ENCODE peak calls at places on chromosomes 13 and 19, in nine cellular contexts. L is A549, H is GM12878, E is transverse colon, M is ovary, F is stomach, Q is tibial nerve, T is sigmoid colon, J is SK-N-SH. C is an unnamed sample.

GRCh38 chr13:19123502-19123901 is 58.1 kb downstream of the TUBA3C start:
- DNase-seq in L (no peak), H (no peak), E (no peak), M (no peak), F (no peak), Q (no peak), T (no peak), J (no peak), C (no peak)

GRCh38 chr13:45133396-45134118 is 13.2 kb downstream of the GTF2F2 start:
- DNase-seq in L (peak), H (no peak), E (no peak), M (no peak), F (no peak), Q (no peak), T (no peak), J (no peak), C (no peak)

GRCh38 chr13:77800219-77800618 is 102.7 kb downstream of the SLAIN1 start:
- DNase-seq in L (no peak), H (no peak), E (no peak), M (no peak), F (no peak), Q (no peak), T (no peak), J (no peak), C (no peak)

GRCh38 chr19:32651729-32652140 is 23.2 kb downstream of the ANKRD27 start:
- DNase-seq in L (peak), H (no peak), E (peak), M (no peak), F (peak), Q (no peak), T (peak), J (peak), C (no peak)

GRCh38 chr13:26425439-26426358 is 131.8 kb upstream of the WASF3 start:
- DNase-seq in L (no peak), H (no peak), E (peak), M (no peak), F (peak), Q (no peak), T (peak), J (no peak), C (no peak)

GRCh38 chr13:59409211-59409610 is 754.5 kb downstream of the DIAPH3 start:
- DNase-seq in L (no peak), H (no peak), E (peak), M (peak), F (peak), Q (no peak), T (peak), J (no peak), C (no peak)

GRCh38 chr19:51158474-51159129 is 16.5 kb downstream of the SIGLEC7 start:
- DNase-seq in L (peak), H (no peak), E (peak), M (peak), F (peak), Q (no peak), T (no peak), J (peak), C (no peak)

GRCh38 chr19:44890366-44891015 is 563 bp upstream of the TOMM40 start:
- DNase-seq in L (peak), H (peak), E (no peak), M (no peak), F (no peak), Q (no peak), T (no peak), J (peak), C (peak)

GRCh38 chr19:30217461-30217860 is 154.7 kb upstream of the ZNF536 start:
- DNase-seq in L (no peak), H (no peak), E (no peak), M (no peak), F (no peak), Q (no peak), T (no peak), J (no peak), C (no peak)

GRCh38 chr19:49954092-49954825 is 6.7 kb downstream of the SIGLEC11 start:
- DNase-seq in L (no peak), H (no peak), E (no peak), M (peak), F (no peak), Q (no peak), T (no peak), J (no peak), C (no peak)

GRCh38 chr13:94702181-94703041 is 9.9 kb downstream of the SOX21 start:
- DNase-seq in L (no peak), H (no peak), E (no peak), M (no peak), F (no peak), Q (no peak), T (no peak), J (peak), C (no peak)

GRCh38 chr19:15297416-15298224 is 34.7 kb downstream of the BRD4 start:
- DNase-seq in L (peak), H (no peak), E (peak), M (no peak), F (no peak), Q (no peak), T (no peak), J (no peak), C (no peak)

GRCh38 chr19:43422689-43423066 is 8.0 kb downstream of the TEX101 start:
- DNase-seq in L (no peak), H (no peak), E (no peak), M (no peak), F (no peak), Q (no peak), T (no peak), J (no peak), C (no peak)

GRCh38 chr19:47820410-47820809 is 1.3 kb upstream of the CRX start:
- DNase-seq in L (no peak), H (no peak), E (no peak), M (no peak), F (no peak), Q (no peak), T (no peak), J (no peak), C (no peak)

GRCh38 chr13:61485128-61485765 is 69.6 kb upstream of the PCDH20 start:
- DNase-seq in L (no peak), H (no peak), E (no peak), M (no peak), F (no peak), Q (no peak), T (no peak), J (no peak), C (no peak)

GRCh38 chr19:12801466-12802266 is at the start of the genes PRDX2 and THSD8:
- DNase-seq in L (no peak), H (no peak), E (peak), M (peak), F (peak), Q (no peak), T (peak), J (peak), C (peak)

DNA sequence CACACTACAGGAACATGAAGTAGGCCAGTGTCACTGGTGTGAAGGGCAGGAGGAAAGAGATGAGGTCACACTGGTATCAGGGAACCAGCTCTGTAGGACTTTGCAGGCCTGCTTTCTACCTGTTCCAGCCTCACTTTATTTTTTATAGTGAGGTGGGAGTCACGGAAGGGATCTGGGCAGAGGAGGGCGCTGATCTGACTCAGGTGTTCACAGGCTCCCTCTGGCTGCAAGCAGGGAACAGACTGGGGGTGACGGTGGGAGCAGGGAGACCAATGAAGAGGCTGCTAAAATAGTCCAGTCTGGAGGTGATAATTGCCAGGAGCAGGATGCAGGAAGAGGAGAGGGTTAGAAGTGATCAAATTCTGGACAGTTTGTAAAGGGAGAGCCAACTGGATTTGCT is 2.8 kb downstream of the THAP8 start:
- DNase-seq in L (peak), H (no peak), E (no peak), M (no peak), F (no peak), Q (no peak), T (no peak), J (no peak), C (no peak)
- TF ChIP-seq CTCF in L (peak), H (peak), E (peak), M (no peak), F (peak), Q (no peak), T (no peak), J (no peak), C (no peak)

DNA sequence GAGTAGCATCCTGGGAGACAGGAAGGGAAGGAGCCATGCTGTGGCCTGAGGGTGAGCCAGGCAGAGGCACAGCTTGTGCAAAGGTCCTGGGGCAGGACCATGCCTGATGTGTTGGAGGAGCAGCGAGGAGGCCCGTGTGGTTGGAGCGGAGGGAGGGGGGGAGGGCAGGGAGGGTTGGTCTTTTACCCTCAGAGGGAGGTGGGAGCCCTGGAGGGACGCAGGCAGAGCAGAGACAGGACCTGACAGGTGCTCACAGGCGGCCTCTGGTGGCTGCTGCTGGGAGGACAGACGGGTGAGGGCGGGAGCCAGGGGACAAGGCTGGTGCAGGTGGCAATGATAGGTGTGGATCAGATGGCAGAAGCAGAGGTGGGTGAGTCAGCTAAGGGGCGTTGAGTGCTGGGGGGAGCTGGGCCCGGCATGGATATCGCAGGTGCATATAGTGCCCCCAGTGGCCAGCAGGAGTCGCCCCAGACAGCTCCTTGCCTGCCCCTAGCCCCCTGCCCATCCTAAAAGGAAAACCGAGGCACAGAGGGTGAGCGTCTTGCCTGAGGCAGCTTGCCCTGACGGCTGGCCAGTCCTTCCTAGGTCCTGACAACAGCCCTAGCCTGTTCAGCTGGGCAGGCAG is 9.8 kb upstream of the GNA15 start:
- DNase-seq in L (peak), H (no peak), E (peak), M (peak), F (peak), Q (no peak), T (no peak), J (peak), C (peak)
- TF ChIP-seq EP300 in L (no peak), H (no peak), E (no peak), M (no peak), F (no peak), Q (no peak), T (no peak), J (no peak), C (no peak)

DNA sequence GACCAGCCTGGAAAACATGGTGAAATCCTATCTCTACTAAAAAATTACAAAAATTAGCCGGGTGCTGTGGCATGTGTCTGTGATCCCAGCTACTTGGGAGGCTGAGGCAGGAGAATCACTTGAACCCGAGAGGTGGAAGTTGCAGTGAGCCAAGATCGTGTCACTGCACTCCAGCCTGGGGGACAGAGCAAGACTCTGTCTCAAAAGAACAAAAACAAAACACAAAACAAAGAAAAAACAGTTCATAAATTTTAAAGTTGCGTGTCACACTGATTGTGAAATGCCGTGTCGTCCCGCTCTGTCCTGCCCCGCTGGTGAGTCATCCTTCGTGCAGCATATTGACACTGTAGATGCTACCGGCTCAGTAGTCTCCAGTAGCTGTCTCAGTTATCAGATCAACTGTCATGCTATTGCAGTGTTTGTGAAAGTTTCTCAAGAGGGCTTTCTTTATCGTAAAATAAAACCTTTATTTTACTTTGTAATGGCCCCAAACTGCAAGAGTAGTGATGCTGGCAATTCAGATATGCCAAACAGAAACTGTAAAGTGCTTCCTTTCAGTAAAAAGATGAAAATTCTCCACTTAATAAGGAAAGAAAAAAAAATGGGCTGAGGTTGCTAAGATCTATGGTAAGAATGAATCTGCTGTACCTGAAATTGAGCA is 36.4 kb upstream of the IGFL1 start:
- DNase-seq in L (peak), H (no peak), E (no peak), M (no peak), F (no peak), Q (no peak), T (no peak), J (no peak), C (no peak)
- H3K4me3 ChIP-seq in L (no peak), H (no peak), E (no peak), M (no peak), F (no peak), Q (no peak), T (no peak), J (no peak), C (no peak)

DNA sequence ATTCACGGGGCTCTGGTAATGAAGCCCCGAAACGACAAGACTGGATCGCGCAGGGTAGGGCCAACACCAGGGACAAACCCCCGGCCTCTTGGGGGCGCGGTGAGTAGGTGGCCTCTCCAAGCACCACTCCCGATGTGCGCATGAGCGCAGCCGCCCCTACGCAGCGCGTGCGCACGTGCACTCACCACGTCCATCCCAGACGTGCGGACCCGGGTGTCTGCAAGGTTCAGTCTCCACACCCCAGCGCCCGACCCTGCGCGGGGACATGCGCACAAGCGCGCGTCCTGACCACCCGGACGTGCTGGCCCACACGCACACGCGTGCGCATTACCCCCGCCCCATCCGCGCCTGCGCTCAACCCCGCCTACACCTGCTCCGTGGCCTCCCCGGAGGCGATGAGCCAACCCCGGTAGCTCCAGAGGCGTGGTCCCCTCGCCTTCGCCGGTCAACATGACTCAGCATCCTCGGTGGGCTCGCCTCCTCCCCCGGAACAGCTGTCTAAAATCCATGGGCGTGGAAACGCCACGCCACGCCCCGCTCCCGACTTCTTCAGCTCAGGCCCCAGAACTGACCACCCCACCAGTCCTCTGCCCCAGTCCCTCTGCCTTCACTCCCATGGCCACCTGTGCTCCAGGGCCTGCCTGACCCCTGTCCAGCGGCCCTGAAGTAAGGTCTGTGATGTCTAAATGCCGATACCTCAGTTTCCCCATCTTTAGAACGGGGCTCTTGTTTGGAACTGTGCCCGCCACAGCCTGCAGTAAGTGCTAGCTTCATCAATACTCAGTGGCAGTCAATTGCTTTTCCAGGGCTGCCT is 5.6 kb upstream of the GPI start:
- DNase-seq in L (peak), H (peak), E (peak), M (peak), F (peak), Q (peak), T (peak), J (peak), C (peak)
- TF ChIP-seq CTCF in L (peak), H (peak), E (peak), M (peak), F (no peak), Q (peak), T (no peak), J (peak), C (peak)

GRCh38 chr13:30364133-30364532 is 56.8 kb upstream of the KATNAL1 start:
- DNase-seq in L (no peak), H (no peak), E (no peak), M (no peak), F (no peak), Q (no peak), T (no peak), J (peak), C (no peak)

GRCh38 chr13:30362869-30363268 is 55.5 kb upstream of the KATNAL1 start:
- DNase-seq in L (no peak), H (no peak), E (no peak), M (no peak), F (no peak), Q (no peak), T (no peak), J (no peak), C (no peak)

GRCh38 chr13:30366083-30366482 is 56.2 kb upstream of the UBE2L5 start:
- DNase-seq in L (no peak), H (no peak), E (no peak), M (no peak), F (no peak), Q (no peak), T (no peak), J (no peak), C (no peak)

GRCh38 chr13:30363725-30364124 is 56.4 kb upstream of the KATNAL1 start:
- DNase-seq in L (no peak), H (no peak), E (no peak), M (no peak), F (no peak), Q (no peak), T (no peak), J (no peak), C (no peak)

DNA sequence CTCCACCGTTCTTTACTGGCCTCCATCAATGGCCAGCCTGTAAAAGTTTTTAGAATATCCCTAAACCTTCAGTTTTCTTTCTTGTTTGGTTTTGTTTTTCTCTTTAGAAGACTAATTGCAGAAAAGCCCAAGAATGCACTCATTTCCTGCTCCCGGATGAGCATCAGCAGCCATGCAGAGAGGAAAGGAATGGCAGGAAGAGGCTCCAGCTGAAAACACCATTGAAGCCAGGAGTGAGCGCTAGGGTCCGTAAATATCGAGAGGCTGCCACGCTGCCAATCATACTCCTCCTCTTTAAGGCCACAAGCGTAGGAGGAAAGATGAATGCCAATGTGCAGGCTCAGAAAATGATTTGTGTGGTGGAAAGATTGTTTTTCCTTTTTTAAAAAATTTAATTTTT is 57.4 kb upstream of the UBE2L5 start:
- DNase-seq in L (no peak), H (no peak), E (no peak), M (no peak), F (no peak), Q (no peak), T (no peak), J (no peak), C (no peak)
- TF ChIP-seq EP300 in L (no peak), H (no peak), E (no peak), M (no peak), F (no peak), Q (no peak), T (no peak), J (no peak), C (no peak)

GRCh38 chr19:39415111-39416046 is 2.9 kb downstream of the PLEKHG2 start:
- DNase-seq in L (peak), H (no peak), E (no peak), M (peak), F (no peak), Q (no peak), T (peak), J (no peak), C (no peak)

GRCh38 chr19:39412867-39413268 is 399 bp downstream of the PLEKHG2 start:
- DNase-seq in L (no peak), H (no peak), E (no peak), M (no peak), F (no peak), Q (no peak), T (no peak), J (no peak), C (no peak)

GRCh38 chr19:39413269-39413902 is 917 bp downstream of the PLEKHG2 start:
- DNase-seq in L (peak), H (no peak), E (peak), M (peak), F (no peak), Q (no peak), T (peak), J (peak), C (peak)

GRCh38 chr19:39412100-39412866 is at the start of gene PLEKHG2:
- DNase-seq in L (peak), H (peak), E (peak), M (peak), F (peak), Q (peak), T (peak), J (peak), C (peak)

DNA sequence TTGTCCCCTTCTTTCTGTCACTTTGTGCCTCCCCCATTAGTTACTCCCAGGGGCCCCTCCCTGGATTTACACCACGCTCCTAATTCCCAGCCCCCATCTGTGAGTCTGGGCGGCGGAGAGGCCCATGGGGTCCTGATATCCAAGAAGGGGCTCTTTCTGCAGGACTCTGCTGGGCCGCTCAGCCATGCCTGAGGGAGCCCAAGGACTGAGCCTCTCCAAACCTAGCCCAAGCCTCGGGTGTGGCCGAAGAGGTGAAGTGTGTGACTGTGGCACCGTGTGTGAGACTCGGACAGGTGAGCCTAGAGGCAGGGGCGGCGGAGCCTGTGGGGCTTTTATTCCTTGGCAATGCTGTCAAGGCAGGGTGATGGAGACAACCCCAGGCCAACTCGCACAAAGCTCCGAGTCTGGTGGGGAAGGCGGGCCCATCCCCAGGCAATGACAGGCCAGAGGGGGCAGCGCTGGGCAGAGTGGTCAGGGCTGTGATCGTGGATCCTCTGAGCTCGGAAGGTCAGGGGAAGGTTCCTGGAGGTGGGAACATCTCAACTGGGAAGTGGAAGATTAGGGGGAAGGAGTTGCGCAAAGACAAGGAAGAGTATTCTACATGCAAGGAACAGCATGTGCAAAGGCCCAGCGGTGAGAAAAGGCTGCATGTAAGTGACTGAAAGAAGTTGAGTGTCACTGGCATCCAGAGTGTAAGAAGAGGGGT is 1.6 kb downstream of the PLEKHG2 start:
- DNase-seq in L (peak), H (no peak), E (peak), M (peak), F (no peak), Q (no peak), T (peak), J (peak), C (peak)
- H3K4me3 ChIP-seq in L (peak), H (peak), E (peak), M (peak), F (peak), Q (peak), T (peak), J (peak), C (peak)

C was measured in suprapubic skin.